ENCODE peak calls at places on chromosomes 2 and 18, in six cellular contexts. M is osteoblast, F is right cardiac atrium, C is dorsolateral prefrontal cortex, E is pancreas, K is cardiac muscle cell. J is an unnamed sample.

GRCh38 chr2:217939629-217940245 is 63.1 kb downstream of the TNS1 start:
- DNase-seq in M (no peak), F (no peak), C (no peak), E (peak; percentile 25), K (no peak), J (no peak)

GRCh38 chr2:56444339-56444738 is 260.5 kb downstream of the CCDC85A start:
- DNase-seq in M (no peak), F (no peak), C (no peak), E (peak; percentile 46), K (peak; percentile 79), J (no peak)

GRCh38 chr18:58097907-58098166 is 53.8 kb downstream of the NEDD4L start:
- DNase-seq in M (no peak), F (no peak), C (no peak), E (no peak), K (no peak), J (no peak)

GRCh38 chr2:186575302-186575701 is 14.6 kb upstream of the ITGAV start:
- DNase-seq in M (peak; percentile 92), F (peak; percentile 31), C (no peak), E (no peak), K (peak; percentile 36), J (no peak)

GRCh38 chr2:79260848-79261247 is 101.3 kb upstream of the REG3A start:
- DNase-seq in M (no peak), F (no peak), C (no peak), E (no peak), K (no peak), J (no peak)

GRCh38 chr2:229372207-229372606 is 101.1 kb upstream of the PID1 start:
- DNase-seq in M (no peak), F (no peak), C (no peak), E (no peak), K (no peak), J (no peak)

GRCh38 chr2:204109681-204110080 is 173.1 kb downstream of the ICOS start:
- DNase-seq in M (no peak), F (no peak), C (no peak), E (no peak), K (peak; percentile 5), J (no peak)

GRCh38 chr2:229889023-229889422 is 32.8 kb downstream of the TRIP12 start:
- DNase-seq in M (no peak), F (no peak), C (no peak), E (no peak), K (no peak), J (no peak)

GRCh38 chr18:68316636-68317035 is 398.3 kb downstream of the TMX3 start:
- DNase-seq in M (no peak), F (no peak), C (no peak), E (no peak), K (no peak), J (no peak)

GRCh38 chr2:222939208-222939846 is 78.5 kb downstream of the ACSL3 start:
- DNase-seq in M (no peak), F (no peak), C (no peak), E (no peak), K (peak; percentile 71), J (peak; percentile 12)

DNA sequence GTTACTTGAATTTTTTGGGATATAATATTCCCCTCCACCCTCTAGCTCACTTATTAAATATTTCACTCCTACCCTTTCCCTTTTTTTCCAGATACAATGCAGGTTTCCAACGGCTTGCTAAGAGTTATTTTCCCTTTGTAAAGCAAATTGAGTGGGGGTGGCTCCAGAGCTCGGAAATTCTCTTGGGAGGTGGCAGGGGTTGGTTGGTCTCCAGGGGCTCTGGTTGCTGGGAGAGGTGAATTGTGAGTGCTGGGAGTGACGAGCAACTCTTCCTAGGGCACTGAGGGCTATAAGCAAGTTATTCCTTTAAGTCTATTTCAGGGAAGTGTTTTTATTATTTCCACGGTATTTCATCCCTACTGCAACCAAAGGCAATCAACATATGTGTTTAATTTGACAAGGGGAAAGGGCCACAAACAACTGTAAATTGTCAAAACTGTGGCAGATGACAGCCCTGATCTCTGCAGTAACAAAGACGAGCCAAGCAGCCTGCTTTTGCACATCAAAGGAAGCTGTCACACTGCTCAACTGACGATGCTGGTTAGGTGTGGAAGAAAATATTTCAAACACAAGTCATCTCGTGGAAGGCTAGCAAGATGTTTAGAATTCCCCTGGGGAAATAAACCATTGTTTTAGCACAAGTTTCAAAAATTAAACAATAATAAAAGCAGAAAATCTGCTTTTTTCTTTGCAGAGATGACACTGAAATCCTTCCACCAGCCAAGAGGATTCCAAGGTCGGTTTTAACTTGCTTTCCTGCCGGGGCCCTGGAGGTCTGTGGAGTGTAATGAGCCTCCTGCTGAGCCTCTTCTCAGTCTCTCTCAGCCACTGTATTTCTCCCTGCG is 34.8 kb upstream of the ASXL2 start:
- DNase-seq in M (peak; percentile 85), F (no peak), C (no peak), E (no peak), K (peak; percentile 7), J (no peak)
- H3K27ac ChIP-seq in M (no peak overlapping the region), F (no peak overlapping the region), C (no peak overlapping the region), E (no peak overlapping the region), K (no peak overlapping the region), J (peak overlapping the region; percentile 88)

GRCh38 chr18:53254265-53254664 is 914.3 kb downstream of the DCC start:
- DNase-seq in M (no peak), F (no peak), C (no peak), E (no peak), K (no peak), J (no peak)
- H3K27ac ChIP-seq in M (no peak overlapping the region), F (no peak overlapping the region), C (no peak overlapping the region), E (no peak overlapping the region), K (no peak overlapping the region), J (no peak overlapping the region)

GRCh38 chr18:77073336-77074093 is 59.1 kb downstream of the MBP start:
- DNase-seq in M (no peak), F (no peak), C (no peak), E (no peak), K (no peak), J (no peak)

GRCh38 chr18:77070627-77071026 is 62.0 kb downstream of the MBP start:
- DNase-seq in M (no peak), F (no peak), C (no peak), E (no peak), K (no peak), J (no peak)

GRCh38 chr18:77072566-77072965 is 60.0 kb downstream of the MBP start:
- DNase-seq in M (no peak), F (no peak), C (no peak), E (no peak), K (no peak), J (no peak)

GRCh38 chr18:77071061-77071460 is 61.5 kb downstream of the MBP start:
- DNase-seq in M (no peak), F (no peak), C (no peak), E (no peak), K (no peak), J (no peak)

DNA sequence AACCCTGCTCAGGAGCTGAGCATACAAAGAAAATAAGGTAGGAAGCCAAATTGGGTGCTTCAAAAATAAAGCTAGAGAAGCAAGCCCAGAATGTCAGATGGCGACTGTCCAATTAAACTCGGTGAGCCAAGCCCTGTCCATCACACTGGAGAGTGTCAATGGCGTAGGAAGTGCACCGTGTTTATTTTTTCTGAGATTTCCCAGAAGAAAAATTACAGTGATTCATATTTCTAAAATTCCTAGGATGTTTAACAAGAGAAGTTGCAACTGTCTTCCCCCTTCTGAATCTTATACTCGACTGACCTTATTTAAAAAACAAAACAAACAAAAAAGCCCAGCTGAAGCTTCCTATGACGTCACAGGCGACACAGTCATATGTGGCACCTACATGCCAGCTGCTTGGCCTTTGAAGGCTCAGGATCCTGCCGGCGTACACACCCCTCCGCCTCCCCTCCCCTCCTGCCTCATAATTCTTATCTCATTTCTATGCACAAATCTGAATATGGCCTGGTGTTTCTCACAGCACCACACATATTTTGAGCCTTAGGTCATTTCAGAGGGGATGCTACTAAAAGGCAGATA is 60.8 kb downstream of the MBP start:
- DNase-seq in M (no peak), F (peak; percentile 57), C (no peak), E (no peak), K (no peak), J (no peak)
- H3K27ac ChIP-seq in M (peak overlapping the region; percentile 90), F (peak overlapping the region; percentile 42), C (no peak overlapping the region), E (peak overlapping the region; percentile 59), K (no peak overlapping the region), J (no peak overlapping the region)

DNA sequence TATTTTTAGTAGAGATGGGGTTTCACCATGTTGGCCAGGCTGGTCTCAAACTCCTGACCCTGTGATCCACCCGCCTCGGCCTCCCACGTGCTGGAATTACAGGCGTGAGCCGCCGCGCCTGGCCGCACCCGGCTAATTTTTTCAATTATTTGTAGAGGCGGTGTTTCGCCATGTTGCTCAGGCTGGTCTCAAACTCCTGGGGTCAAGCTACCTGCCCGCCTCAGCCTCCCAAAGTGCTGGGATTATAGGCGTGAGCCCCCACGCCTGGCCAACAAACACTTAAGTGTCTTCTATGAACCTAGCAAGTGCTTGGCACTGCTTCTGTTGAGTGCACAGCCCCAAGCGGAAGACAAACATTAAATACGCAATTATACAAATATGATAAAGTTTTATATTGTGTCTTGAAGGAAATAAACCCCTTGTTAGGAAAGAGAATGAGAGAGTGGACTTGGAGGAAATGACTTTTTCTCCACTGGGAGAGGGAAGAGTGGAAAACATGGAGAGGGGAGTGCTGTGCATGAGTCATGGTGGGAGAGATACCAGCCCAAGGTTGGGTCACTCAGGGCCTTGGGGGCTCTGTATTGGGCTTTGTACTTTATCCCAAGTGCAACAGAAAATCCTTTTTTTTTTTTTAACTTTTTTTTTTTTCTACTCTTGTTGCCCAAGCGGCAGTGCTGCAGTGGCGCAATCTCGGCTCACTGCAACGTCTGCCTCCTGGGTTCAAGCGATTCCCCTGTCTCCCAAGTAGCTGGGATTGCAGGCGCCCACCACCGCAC is 41.4 kb upstream of the ACTR2 start:
- DNase-seq in M (no peak), F (no peak), C (no peak), E (no peak), K (no peak), J (no peak)
- H3K27ac ChIP-seq in M (no peak overlapping the region), F (no peak overlapping the region), C (no peak overlapping the region), E (no peak overlapping the region), K (no peak overlapping the region), J (no peak overlapping the region)

DNA sequence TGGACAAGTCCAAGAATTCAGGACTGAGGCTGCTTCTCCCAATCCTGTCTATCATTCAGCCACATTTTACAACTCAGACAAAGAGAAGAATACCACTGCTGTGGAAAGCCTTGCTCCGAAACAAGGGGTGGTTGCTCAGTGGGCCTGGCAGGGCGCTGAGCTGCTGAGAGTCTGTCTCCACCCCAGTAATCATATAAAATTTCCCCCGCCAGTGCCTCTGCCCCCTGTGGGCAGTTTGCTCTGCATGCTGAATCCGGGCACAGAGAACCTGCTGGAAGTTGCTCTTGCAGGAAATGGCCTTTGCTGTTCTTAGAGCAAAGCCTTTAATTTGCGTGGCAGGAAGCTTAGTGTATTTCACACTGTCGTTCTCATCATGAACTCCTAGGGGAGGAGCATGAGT is 85.2 kb upstream of the KLHL29 start:
- DNase-seq in M (no peak), F (no peak), C (no peak), E (no peak), K (no peak), J (no peak)
- H3K27ac ChIP-seq in M (no peak overlapping the region), F (no peak overlapping the region), C (no peak overlapping the region), E (no peak overlapping the region), K (no peak overlapping the region), J (no peak overlapping the region)

J was measured in caudate nucleus.